ENCODE peak calls at places on chromosomes 4 and X, in four cellular contexts. One of them, this sample, is unnamed.

GRCh38 chrX:70196961-70197805 is 19.9 kb downstream of the DGAT2L6 start:
- DNase-seq in activated CD4-positive, alpha-beta T cell treated with anti-CD3 and anti-CD28 coated beads for 1 hour: peak
- DNase-seq in fibroblast of mammary gland: peak
- DNase-seq in posterior vena cava: no peak
- DNase-seq in this sample: peak

GRCh38 chrX:9665113-9665512 is 100.5 kb downstream of the GPR143 start:
- DNase-seq in posterior vena cava: no peak
- DNase-seq in activated CD4-positive, alpha-beta T cell treated with anti-CD3 and anti-CD28 coated beads for 1 hour: no peak
- DNase-seq in fibroblast of mammary gland: no peak
- DNase-seq in this sample: no peak

GRCh38 chr4:33134366-33134765 is 2414.2 kb downstream of the PCDH7 start:
- DNase-seq in activated CD4-positive, alpha-beta T cell treated with anti-CD3 and anti-CD28 coated beads for 1 hour: no peak
- DNase-seq in posterior vena cava: no peak
- DNase-seq in fibroblast of mammary gland: no peak
- DNase-seq in this sample: no peak

GRCh38 chrX:108036298-108036973 is 8.4 kb upstream of the VSIG1 start:
- DNase-seq in fibroblast of mammary gland: peak
- DNase-seq in posterior vena cava: no peak
- DNase-seq in activated CD4-positive, alpha-beta T cell treated with anti-CD3 and anti-CD28 coated beads for 1 hour: no peak
- DNase-seq in this sample: peak

GRCh38 chr4:30770049-30770549 is 49.9 kb downstream of the PCDH7 start:
- DNase-seq in fibroblast of mammary gland: peak
- DNase-seq in activated CD4-positive, alpha-beta T cell treated with anti-CD3 and anti-CD28 coated beads for 1 hour: no peak
- DNase-seq in posterior vena cava: no peak
- DNase-seq in this sample: peak

GRCh38 chr4:8355864-8356565 is 84.5 kb downstream of the ACOX3 start:
- DNase-seq in activated CD4-positive, alpha-beta T cell treated with anti-CD3 and anti-CD28 coated beads for 1 hour: no peak
- DNase-seq in posterior vena cava: peak
- DNase-seq in fibroblast of mammary gland: no peak
- DNase-seq in this sample: no peak

GRCh38 chr4:168682898-168683500 is 186.1 kb downstream of the PALLD start:
- DNase-seq in activated CD4-positive, alpha-beta T cell treated with anti-CD3 and anti-CD28 coated beads for 1 hour: no peak
- DNase-seq in fibroblast of mammary gland: no peak
- DNase-seq in posterior vena cava: no peak
- DNase-seq in this sample: no peak

GRCh38 chrX:95325185-95325584 is 1359.5 kb upstream of the DIAPH2 start:
- DNase-seq in posterior vena cava: no peak
- DNase-seq in activated CD4-positive, alpha-beta T cell treated with anti-CD3 and anti-CD28 coated beads for 1 hour: no peak
- DNase-seq in fibroblast of mammary gland: no peak
- DNase-seq in this sample: no peak

GRCh38 chr4:19623866-19624265 is 627.8 kb upstream of the SLIT2 start:
- DNase-seq in activated CD4-positive, alpha-beta T cell treated with anti-CD3 and anti-CD28 coated beads for 1 hour: no peak
- DNase-seq in posterior vena cava: no peak
- DNase-seq in fibroblast of mammary gland: peak
- DNase-seq in this sample: no peak

GRCh38 chrX:372856-373640 is 13.7 kb downstream of the PPP2R3B start:
- DNase-seq in fibroblast of mammary gland: no peak
- DNase-seq in activated CD4-positive, alpha-beta T cell treated with anti-CD3 and anti-CD28 coated beads for 1 hour: no peak
- DNase-seq in posterior vena cava: no peak
- DNase-seq in this sample: no peak

GRCh38 chr4:47368211-47368610 is 95.3 kb downstream of the COMMD8 start:
- DNase-seq in posterior vena cava: no peak
- DNase-seq in fibroblast of mammary gland: no peak
- DNase-seq in activated CD4-positive, alpha-beta T cell treated with anti-CD3 and anti-CD28 coated beads for 1 hour: no peak
- DNase-seq in this sample: no peak

GRCh38 chrX:119647552-119648420 is 41.6 kb upstream of the NKRF start:
- DNase-seq in posterior vena cava: no peak
- DNase-seq in activated CD4-positive, alpha-beta T cell treated with anti-CD3 and anti-CD28 coated beads for 1 hour: peak
- DNase-seq in fibroblast of mammary gland: no peak
- DNase-seq in this sample: no peak

GRCh38 chr4:141807073-141807472 is 170.7 kb downstream of the IL15 start:
- DNase-seq in fibroblast of mammary gland: peak
- DNase-seq in activated CD4-positive, alpha-beta T cell treated with anti-CD3 and anti-CD28 coated beads for 1 hour: no peak
- DNase-seq in posterior vena cava: no peak
- DNase-seq in this sample: no peak

GRCh38 chr4:17173300-17173699 is 274.9 kb upstream of the LDB2 start:
- DNase-seq in posterior vena cava: no peak
- DNase-seq in activated CD4-positive, alpha-beta T cell treated with anti-CD3 and anti-CD28 coated beads for 1 hour: no peak
- DNase-seq in fibroblast of mammary gland: no peak
- DNase-seq in this sample: no peak

This sample was measured in glomerular endothelial cell.